ENCODE peak calls at places on chromosome 15, in nine cellular contexts. R, W, A, J, D, B, E, K and N are unnamed samples.

GRCh38 chr15:64430000-64430735 is 30.2 kb upstream of the ZNF609 start:
- DNase-seq in R (peak; percentile 50), W (peak; percentile 85), A (no peak), J (no peak), D (no peak), B (peak; percentile 71), E (no peak), K (peak; percentile 4), N (peak; percentile 63)

GRCh38 chr15:31278056-31278445 is 48.6 kb upstream of the KLF13 start:
- DNase-seq in R (no peak), W (no peak), A (no peak), J (no peak), D (no peak), B (peak; percentile 13), E (peak; percentile 12), K (no peak), N (peak; percentile 25)

GRCh38 chr15:73800662-73801345 is 47.7 kb upstream of the INSYN1 start:
- DNase-seq in R (no peak), W (no peak), A (peak; percentile 44), J (peak; percentile 61), D (no peak), B (peak; percentile 41), E (peak; percentile 79), K (no peak), N (no peak)

GRCh38 chr15:69987492-69988482 is 109.9 kb downstream of the TLE3 start:
- DNase-seq in R (no peak), W (no peak), A (no peak), J (peak; percentile 53), D (no peak), B (no peak), E (no peak), K (no peak), N (no peak)

GRCh38 chr15:43370310-43370974 is 401 bp downstream of the ZSCAN29 start:
- DNase-seq in R (no peak), W (no peak), A (no peak), J (peak; percentile 21), D (no peak), B (no peak), E (no peak), K (no peak), N (peak; percentile 61)

GRCh38 chr15:92707880-92708551 is 52.4 kb upstream of the FAM174B start:
- DNase-seq in R (no peak), W (no peak), A (no peak), J (no peak), D (no peak), B (no peak), E (no peak), K (no peak), N (no peak)

GRCh38 chr15:23564798-23565394 is 578 bp upstream of the MKRN3 start:
- DNase-seq in R (no peak), W (no peak), A (no peak), J (no peak), D (no peak), B (no peak), E (no peak), K (no peak), N (no peak)

GRCh38 chr15:75335705-75336355 is at the start of gene COMMD4:
- DNase-seq in R (peak; percentile 80), W (peak; percentile 95), A (peak; percentile 85), J (peak; percentile 62), D (peak; percentile 88), B (peak; percentile 98), E (peak; percentile 97), K (peak; percentile 42), N (peak; percentile 94)

GRCh38 chr15:73329501-73330200 is 39.1 kb downstream of the HCN4 start:
- DNase-seq in R (no peak), W (no peak), A (no peak), J (no peak), D (no peak), B (no peak), E (no peak), K (no peak), N (no peak)

GRCh38 chr15:88897142-88897455 is 1.8 kb upstream of the HAPLN3 start:
- DNase-seq in R (no peak), W (no peak), A (no peak), J (no peak), D (no peak), B (no peak), E (no peak), K (no peak), N (no peak)